ENCODE peak calls at places on chromosomes 11 and 22, in six cellular contexts. Z is activated CD8-positive, alpha-beta T cell treated with anti-CD3 and anti-CD28 coated beads, Interleukin-2, amount 10 ng/mL, durations not matched to agents 7 days and 5 days; N is cardiac fibroblast; R is T-cell; D is fibroblast of villous mesenchyme; Q is ovary. T is an unnamed sample.

GRCh38 chr11:461626-462025 is 11.5 kb downstream of the PTDSS2 start:
- DNase-seq in Z (no peak), N (no peak), R (no peak), D (no peak), Q (no peak), T (peak)

GRCh38 chr11:4991066-4991465 is 3.6 kb upstream of the OR51L1 start:
- DNase-seq in Z (no peak), N (peak), R (no peak), D (peak), Q (no peak), T (no peak)

GRCh38 chr11:109641549-109641948 is 219.6 kb downstream of the C11orf87 start:
- DNase-seq in Z (peak), N (peak), R (no peak), D (peak), Q (no peak), T (no peak)

GRCh38 chr11:34632105-34632780 is 11.3 kb downstream of the EHF start:
- DNase-seq in Z (no peak), N (no peak), R (no peak), D (no peak), Q (no peak), T (no peak)

GRCh38 chr22:29083576-29084566 is 11.0 kb downstream of the KREMEN1 start:
- DNase-seq in Z (no peak), N (peak), R (no peak), D (peak), Q (no peak), T (no peak)

GRCh38 chr11:63682045-63682915 is 980 bp downstream of the RTN3 start:
- DNase-seq in Z (no peak), N (peak), R (no peak), D (peak), Q (peak), T (peak)

GRCh38 chr11:7582338-7582985 is 68.7 kb downstream of the PPFIBP2 start:
- DNase-seq in Z (no peak), N (peak), R (no peak), D (no peak), Q (peak), T (no peak)

GRCh38 chr11:73331138-73331916 is 23.3 kb downstream of the ARHGEF17 start:
- DNase-seq in Z (no peak), N (peak), R (no peak), D (peak), Q (peak), T (peak)

GRCh38 chr11:121354192-121354591 is 61.6 kb downstream of the SC5D start:
- DNase-seq in Z (no peak), N (no peak), R (no peak), D (no peak), Q (no peak), T (no peak)

GRCh38 chr11:45110562-45110961 is 35.9 kb upstream of the PRDM11 start:
- DNase-seq in Z (peak), N (peak), R (no peak), D (peak), Q (peak), T (peak)

GRCh38 chr11:28808771-28809170 is 700.6 kb downstream of the METTL15 start:
- DNase-seq in Z (no peak), N (no peak), R (no peak), D (no peak), Q (no peak), T (no peak)

GRCh38 chr11:120134106-120134930 is 3.6 kb downstream of the TRIM29 start:
- DNase-seq in Z (no peak), N (no peak), R (no peak), D (no peak), Q (peak), T (peak)

T was measured in heart left ventricle.